ENCODE peak calls at places on chromosomes 16 and 17, in eight cellular contexts. One of them, this sample, is unnamed.

GRCh38 chr16:86252596-86252995 is 257.7 kb upstream of the FOXF1 start:
- DNase-seq in CD4-positive, alpha-beta memory T cell: no peak
- DNase-seq in AG09309: no peak
- DNase-seq in A549: peak
- DNase-seq in suprapubic skin: no peak
- DNase-seq in esophagus muscularis mucosa: no peak
- DNase-seq in lower leg skin: peak
- DNase-seq in lung: no peak
- DNase-seq in this sample: peak

GRCh38 chr16:9593440-9593839 is 502.0 kb downstream of the HAPSTR1 start:
- DNase-seq in CD4-positive, alpha-beta memory T cell: no peak
- DNase-seq in AG09309: no peak
- DNase-seq in A549: no peak
- DNase-seq in suprapubic skin: no peak
- DNase-seq in esophagus muscularis mucosa: no peak
- DNase-seq in lower leg skin: no peak
- DNase-seq in lung: no peak
- DNase-seq in this sample: no peak

GRCh38 chr17:69575346-69575761 is 160.9 kb downstream of the MAP2K6 start:
- DNase-seq in CD4-positive, alpha-beta memory T cell: no peak
- DNase-seq in AG09309: peak
- DNase-seq in A549: peak
- DNase-seq in suprapubic skin: no peak
- DNase-seq in esophagus muscularis mucosa: no peak
- DNase-seq in lower leg skin: no peak
- DNase-seq in lung: no peak
- DNase-seq in this sample: peak

GRCh38 chr16:65249768-65250167 is 127.9 kb upstream of the CDH11 start:
- DNase-seq in CD4-positive, alpha-beta memory T cell: no peak
- DNase-seq in AG09309: no peak
- DNase-seq in A549: no peak
- DNase-seq in suprapubic skin: no peak
- DNase-seq in esophagus muscularis mucosa: peak
- DNase-seq in lower leg skin: peak
- DNase-seq in lung: peak
- DNase-seq in this sample: no peak

GRCh38 chr16:54460254-54460860 is 173.8 kb upstream of the IRX3 start:
- DNase-seq in CD4-positive, alpha-beta memory T cell: no peak
- DNase-seq in AG09309: no peak
- DNase-seq in A549: no peak
- DNase-seq in suprapubic skin: no peak
- DNase-seq in esophagus muscularis mucosa: no peak
- DNase-seq in lower leg skin: no peak
- DNase-seq in lung: no peak
- DNase-seq in this sample: no peak

GRCh38 chr16:56589141-56590039 is at the start of gene MT3:
- DNase-seq in CD4-positive, alpha-beta memory T cell: no peak
- DNase-seq in AG09309: no peak
- DNase-seq in A549: peak
- DNase-seq in suprapubic skin: no peak
- DNase-seq in esophagus muscularis mucosa: no peak
- DNase-seq in lower leg skin: peak
- DNase-seq in lung: no peak
- DNase-seq in this sample: no peak

GRCh38 chr17:19384723-19385391 is 2.1 kb downstream of the MFAP4 start:
- DNase-seq in CD4-positive, alpha-beta memory T cell: no peak
- DNase-seq in AG09309: peak
- DNase-seq in A549: no peak
- DNase-seq in suprapubic skin: peak
- DNase-seq in esophagus muscularis mucosa: peak
- DNase-seq in lower leg skin: peak
- DNase-seq in lung: peak
- DNase-seq in this sample: peak

GRCh38 chr17:14464741-14465140 is 163.9 kb downstream of the HS3ST3B1 start:
- DNase-seq in CD4-positive, alpha-beta memory T cell: no peak
- DNase-seq in AG09309: peak
- DNase-seq in A549: no peak
- DNase-seq in suprapubic skin: no peak
- DNase-seq in esophagus muscularis mucosa: no peak
- DNase-seq in lower leg skin: no peak
- DNase-seq in lung: no peak
- DNase-seq in this sample: peak

GRCh38 chr17:31092475-31093064 is 2.2 kb upstream of the NF1 start:
- DNase-seq in CD4-positive, alpha-beta memory T cell: no peak
- DNase-seq in AG09309: no peak
- DNase-seq in A549: peak
- DNase-seq in suprapubic skin: no peak
- DNase-seq in esophagus muscularis mucosa: no peak
- DNase-seq in lower leg skin: no peak
- DNase-seq in lung: no peak
- DNase-seq in this sample: peak

GRCh38 chr17:8857919-8858318 is 9.6 kb downstream of the PIK3R6 start:
- DNase-seq in CD4-positive, alpha-beta memory T cell: no peak
- DNase-seq in AG09309: peak
- DNase-seq in A549: no peak
- DNase-seq in suprapubic skin: no peak
- DNase-seq in esophagus muscularis mucosa: no peak
- DNase-seq in lower leg skin: no peak
- DNase-seq in lung: no peak
- DNase-seq in this sample: peak

GRCh38 chr17:35849469-35850348 is 19.0 kb downstream of the HEATR9 start:
- DNase-seq in CD4-positive, alpha-beta memory T cell: peak
- DNase-seq in AG09309: peak
- DNase-seq in A549: peak
- DNase-seq in suprapubic skin: no peak
- DNase-seq in esophagus muscularis mucosa: no peak
- DNase-seq in lower leg skin: no peak
- DNase-seq in lung: peak
- DNase-seq in this sample: peak

GRCh38 chr17:7613769-7614421 is 802 bp downstream of the FXR2 start:
- DNase-seq in CD4-positive, alpha-beta memory T cell: no peak
- DNase-seq in AG09309: no peak
- DNase-seq in A549: peak
- DNase-seq in suprapubic skin: no peak
- DNase-seq in esophagus muscularis mucosa: no peak
- DNase-seq in lower leg skin: no peak
- DNase-seq in lung: no peak
- DNase-seq in this sample: peak

GRCh38 chr17:7192271-7192937 is 13.2 kb upstream of the ASGR1 start:
- DNase-seq in CD4-positive, alpha-beta memory T cell: no peak
- DNase-seq in AG09309: no peak
- DNase-seq in A549: no peak
- DNase-seq in suprapubic skin: no peak
- DNase-seq in esophagus muscularis mucosa: no peak
- DNase-seq in lower leg skin: no peak
- DNase-seq in lung: no peak
- DNase-seq in this sample: no peak

GRCh38 chr17:40070895-40071719 is 8.3 kb downstream of the THRA start:
- DNase-seq in CD4-positive, alpha-beta memory T cell: no peak
- DNase-seq in AG09309: no peak
- DNase-seq in A549: peak
- DNase-seq in suprapubic skin: no peak
- DNase-seq in esophagus muscularis mucosa: no peak
- DNase-seq in lower leg skin: peak
- DNase-seq in lung: peak
- DNase-seq in this sample: no peak

GRCh38 chr17:2058521-2059124 is 3.7 kb downstream of the HIC1 start:
- DNase-seq in CD4-positive, alpha-beta memory T cell: peak
- DNase-seq in AG09309: no peak
- DNase-seq in A549: peak
- DNase-seq in suprapubic skin: peak
- DNase-seq in esophagus muscularis mucosa: peak
- DNase-seq in lower leg skin: peak
- DNase-seq in lung: peak
- DNase-seq in this sample: peak

GRCh38 chr17:76341301-76341700 is 12.4 kb downstream of the PRPSAP1 start:
- DNase-seq in CD4-positive, alpha-beta memory T cell: no peak
- DNase-seq in AG09309: no peak
- DNase-seq in A549: no peak
- DNase-seq in suprapubic skin: no peak
- DNase-seq in esophagus muscularis mucosa: no peak
- DNase-seq in lower leg skin: peak
- DNase-seq in lung: no peak
- DNase-seq in this sample: no peak

GRCh38 chr17:76335716-76336381 is 17.9 kb downstream of the PRPSAP1 start:
- DNase-seq in CD4-positive, alpha-beta memory T cell: no peak
- DNase-seq in AG09309: no peak
- DNase-seq in A549: no peak
- DNase-seq in suprapubic skin: no peak
- DNase-seq in esophagus muscularis mucosa: no peak
- DNase-seq in lower leg skin: peak
- DNase-seq in lung: no peak
- DNase-seq in this sample: no peak

GRCh38 chr17:76336756-76337412 is 16.8 kb downstream of the PRPSAP1 start:
- DNase-seq in CD4-positive, alpha-beta memory T cell: no peak
- DNase-seq in AG09309: no peak
- DNase-seq in A549: no peak
- DNase-seq in suprapubic skin: no peak
- DNase-seq in esophagus muscularis mucosa: no peak
- DNase-seq in lower leg skin: peak
- DNase-seq in lung: no peak
- DNase-seq in this sample: no peak

GRCh38 chr17:76333673-76334505 is 19.8 kb downstream of the PRPSAP1 start:
- DNase-seq in CD4-positive, alpha-beta memory T cell: no peak
- DNase-seq in AG09309: no peak
- DNase-seq in A549: no peak
- DNase-seq in suprapubic skin: no peak
- DNase-seq in esophagus muscularis mucosa: no peak
- DNase-seq in lower leg skin: no peak
- DNase-seq in lung: no peak
- DNase-seq in this sample: no peak

GRCh38 chr17:76337413-76337777 is 16.3 kb downstream of the PRPSAP1 start:
- DNase-seq in CD4-positive, alpha-beta memory T cell: no peak
- DNase-seq in AG09309: no peak
- DNase-seq in A549: no peak
- DNase-seq in suprapubic skin: no peak
- DNase-seq in esophagus muscularis mucosa: no peak
- DNase-seq in lower leg skin: peak
- DNase-seq in lung: no peak
- DNase-seq in this sample: peak
- H3K4me3 ChIP-seq in CD4-positive, alpha-beta memory T cell: no peak
- H3K4me3 ChIP-seq in AG09309: no peak
- H3K4me3 ChIP-seq in A549: no peak
- H3K4me3 ChIP-seq in suprapubic skin: no peak
- H3K4me3 ChIP-seq in esophagus muscularis mucosa: no peak
- H3K4me3 ChIP-seq in lower leg skin: no peak
- H3K4me3 ChIP-seq in lung: no peak
- H3K4me3 ChIP-seq in this sample: no peak

GRCh38 chr17:73131993-73132595 is 32.7 kb upstream of the SSTR2 start:
- DNase-seq in CD4-positive, alpha-beta memory T cell: no peak
- DNase-seq in AG09309: no peak
- DNase-seq in A549: no peak
- DNase-seq in suprapubic skin: no peak
- DNase-seq in esophagus muscularis mucosa: no peak
- DNase-seq in lower leg skin: no peak
- DNase-seq in lung: no peak
- DNase-seq in this sample: no peak
- H3K4me3 ChIP-seq in CD4-positive, alpha-beta memory T cell: no peak
- H3K4me3 ChIP-seq in AG09309: no peak
- H3K4me3 ChIP-seq in A549: no peak
- H3K4me3 ChIP-seq in suprapubic skin: no peak
- H3K4me3 ChIP-seq in esophagus muscularis mucosa: no peak
- H3K4me3 ChIP-seq in lower leg skin: no peak
- H3K4me3 ChIP-seq in lung: no peak
- H3K4me3 ChIP-seq in this sample: no peak

GRCh38 chr16:20740007-20740883 is 1.4 kb downstream of the THUMPD1 start:
- DNase-seq in CD4-positive, alpha-beta memory T cell: no peak
- DNase-seq in AG09309: no peak
- DNase-seq in A549: peak
- DNase-seq in suprapubic skin: no peak
- DNase-seq in esophagus muscularis mucosa: peak
- DNase-seq in lower leg skin: no peak
- DNase-seq in lung: no peak
- DNase-seq in this sample: peak

GRCh38 chr16:20743591-20743990 is 2.0 kb upstream of the THUMPD1 start:
- DNase-seq in CD4-positive, alpha-beta memory T cell: no peak
- DNase-seq in AG09309: no peak
- DNase-seq in A549: no peak
- DNase-seq in suprapubic skin: no peak
- DNase-seq in esophagus muscularis mucosa: no peak
- DNase-seq in lower leg skin: no peak
- DNase-seq in lung: no peak
- DNase-seq in this sample: no peak

GRCh38 chr16:20744922-20745440 is 3.4 kb upstream of the THUMPD1 start:
- DNase-seq in CD4-positive, alpha-beta memory T cell: no peak
- DNase-seq in AG09309: no peak
- DNase-seq in A549: no peak
- DNase-seq in suprapubic skin: no peak
- DNase-seq in esophagus muscularis mucosa: peak
- DNase-seq in lower leg skin: no peak
- DNase-seq in lung: no peak
- DNase-seq in this sample: no peak

GRCh38 chr16:20740901-20741491 is 622 bp downstream of the THUMPD1 start:
- DNase-seq in CD4-positive, alpha-beta memory T cell: peak
- DNase-seq in AG09309: peak
- DNase-seq in A549: peak
- DNase-seq in suprapubic skin: peak
- DNase-seq in esophagus muscularis mucosa: peak
- DNase-seq in lower leg skin: peak
- DNase-seq in lung: peak
- DNase-seq in this sample: peak

GRCh38 chr16:20741555-20742285 is at the start of gene THUMPD1:
- DNase-seq in CD4-positive, alpha-beta memory T cell: peak
- DNase-seq in AG09309: peak
- DNase-seq in A549: peak
- DNase-seq in suprapubic skin: peak
- DNase-seq in esophagus muscularis mucosa: peak
- DNase-seq in lower leg skin: peak
- DNase-seq in lung: peak
- DNase-seq in this sample: peak
- H3K4me3 ChIP-seq in CD4-positive, alpha-beta memory T cell: peak
- H3K4me3 ChIP-seq in AG09309: peak
- H3K4me3 ChIP-seq in A549: peak
- H3K4me3 ChIP-seq in suprapubic skin: peak
- H3K4me3 ChIP-seq in esophagus muscularis mucosa: peak
- H3K4me3 ChIP-seq in lower leg skin: peak
- H3K4me3 ChIP-seq in lung: peak
- H3K4me3 ChIP-seq in this sample: peak

DNA sequence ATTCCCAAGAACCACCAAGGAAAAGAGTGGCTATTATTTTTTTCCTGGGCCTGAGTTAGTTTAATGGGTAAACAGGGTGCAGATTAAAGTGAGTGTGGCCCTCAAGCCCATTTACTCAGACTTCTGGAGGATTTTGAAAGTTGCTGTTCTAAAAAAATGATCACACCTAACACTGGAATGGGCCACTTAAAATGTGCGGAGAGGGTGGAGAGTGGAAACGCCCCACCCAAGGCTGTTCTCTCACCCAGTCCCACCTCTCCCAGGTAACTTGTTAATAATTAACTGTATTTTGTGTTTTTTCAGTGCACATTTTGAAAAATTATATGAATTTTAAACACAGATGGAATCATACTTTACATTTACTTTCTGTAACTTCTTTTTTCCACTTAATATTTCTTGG is 5.4 kb downstream of the HIRIP3 start:
- DNase-seq in CD4-positive, alpha-beta memory T cell: no peak
- DNase-seq in AG09309: no peak
- DNase-seq in A549: no peak
- DNase-seq in suprapubic skin: no peak
- DNase-seq in esophagus muscularis mucosa: no peak
- DNase-seq in lower leg skin: no peak
- DNase-seq in lung: peak
- DNase-seq in this sample: no peak
- H3K4me3 ChIP-seq in CD4-positive, alpha-beta memory T cell: no peak
- H3K4me3 ChIP-seq in AG09309: no peak
- H3K4me3 ChIP-seq in A549: no peak
- H3K4me3 ChIP-seq in suprapubic skin: no peak
- H3K4me3 ChIP-seq in esophagus muscularis mucosa: no peak
- H3K4me3 ChIP-seq in lower leg skin: no peak
- H3K4me3 ChIP-seq in lung: no peak
- H3K4me3 ChIP-seq in this sample: no peak

GRCh38 chr17:3893720-3894116 is 865 bp upstream of the CAMKK1 start:
- DNase-seq in CD4-positive, alpha-beta memory T cell: no peak
- DNase-seq in AG09309: no peak
- DNase-seq in A549: no peak
- DNase-seq in suprapubic skin: no peak
- DNase-seq in esophagus muscularis mucosa: no peak
- DNase-seq in lower leg skin: no peak
- DNase-seq in lung: no peak
- DNase-seq in this sample: no peak
- H3K4me3 ChIP-seq in CD4-positive, alpha-beta memory T cell: no peak
- H3K4me3 ChIP-seq in AG09309: no peak
- H3K4me3 ChIP-seq in A549: peak
- H3K4me3 ChIP-seq in suprapubic skin: peak
- H3K4me3 ChIP-seq in esophagus muscularis mucosa: peak
- H3K4me3 ChIP-seq in lower leg skin: no peak
- H3K4me3 ChIP-seq in lung: no peak
- H3K4me3 ChIP-seq in this sample: peak